ENCODE peak calls at places on chromosomes 3 and 15, in five cellular contexts. One of them, this sample, is unnamed. For H3K4me1, the result is how much of the 10 kb centered on the place peaks cover.

GRCh38 chr3:60153221-60153999 is 1097.8 kb downstream of the FHIT start:
- DNase-seq in upper lobe of right lung: no peak
- DNase-seq in hepatocyte: no peak
- DNase-seq in esophagus squamous epithelium: no peak
- DNase-seq in OCI-LY7: no peak
- DNase-seq in this sample: no peak

GRCh38 chr3:69384379-69384778 is 1.5 kb downstream of the FRMD4B start:
- DNase-seq in upper lobe of right lung: no peak
- DNase-seq in hepatocyte: no peak
- DNase-seq in esophagus squamous epithelium: no peak
- DNase-seq in OCI-LY7: no peak
- DNase-seq in this sample: no peak

GRCh38 chr3:133937756-133938601 is 42.3 kb upstream of the RAB6B start:
- DNase-seq in upper lobe of right lung: no peak
- DNase-seq in hepatocyte: no peak
- DNase-seq in esophagus squamous epithelium: no peak
- DNase-seq in OCI-LY7: no peak
- DNase-seq in this sample: no peak

GRCh38 chr15:80140909-80141308 is 11.9 kb upstream of the FAH start:
- DNase-seq in upper lobe of right lung: no peak
- DNase-seq in hepatocyte: no peak
- DNase-seq in esophagus squamous epithelium: no peak
- DNase-seq in OCI-LY7: no peak
- DNase-seq in this sample: no peak

GRCh38 chr3:49017646-49017977 is 768 bp downstream of the DALRD3 start:
- DNase-seq in upper lobe of right lung: no peak
- DNase-seq in hepatocyte: no peak
- DNase-seq in esophagus squamous epithelium: no peak
- DNase-seq in OCI-LY7: no peak
- DNase-seq in this sample: no peak

GRCh38 chr3:150945226-150945625 is 27.3 kb downstream of the CLRN1 start:
- DNase-seq in upper lobe of right lung: no peak
- DNase-seq in hepatocyte: no peak
- DNase-seq in esophagus squamous epithelium: no peak
- DNase-seq in OCI-LY7: no peak
- DNase-seq in this sample: no peak

GRCh38 chr3:104873331-104873730 is 493.4 kb upstream of the ALCAM start:
- DNase-seq in upper lobe of right lung: no peak
- DNase-seq in hepatocyte: no peak
- DNase-seq in esophagus squamous epithelium: no peak
- DNase-seq in OCI-LY7: no peak
- DNase-seq in this sample: no peak

GRCh38 chr3:94440767-94441493 is 378.1 kb downstream of the NSUN3 start:
- DNase-seq in upper lobe of right lung: no peak
- DNase-seq in hepatocyte: peak
- DNase-seq in esophagus squamous epithelium: no peak
- DNase-seq in OCI-LY7: no peak
- DNase-seq in this sample: no peak

GRCh38 chr3:17140670-17141505 is 256.1 kb downstream of the PLCL2 start:
- DNase-seq in upper lobe of right lung: no peak
- DNase-seq in hepatocyte: no peak
- DNase-seq in esophagus squamous epithelium: no peak
- DNase-seq in OCI-LY7: peak
- DNase-seq in this sample: no peak

GRCh38 chr3:76646921-76647562 is 392.9 kb upstream of the ROBO2 start:
- DNase-seq in upper lobe of right lung: no peak
- DNase-seq in hepatocyte: no peak
- DNase-seq in esophagus squamous epithelium: no peak
- DNase-seq in OCI-LY7: no peak
- DNase-seq in this sample: no peak

GRCh38 chr3:124202754-124203153 is 210.8 kb upstream of the ROPN1 start:
- DNase-seq in upper lobe of right lung: no peak
- DNase-seq in hepatocyte: peak
- DNase-seq in esophagus squamous epithelium: no peak
- DNase-seq in OCI-LY7: no peak
- DNase-seq in this sample: peak

GRCh38 chr3:59131016-59131771 is 81.4 kb upstream of the CFAP20DC start:
- DNase-seq in upper lobe of right lung: no peak
- DNase-seq in hepatocyte: no peak
- DNase-seq in esophagus squamous epithelium: no peak
- DNase-seq in OCI-LY7: no peak
- DNase-seq in this sample: no peak

GRCh38 chr15:72532991-72533601 is 59.0 kb downstream of the ARIH1 start:
- DNase-seq in upper lobe of right lung: no peak
- DNase-seq in hepatocyte: no peak
- DNase-seq in esophagus squamous epithelium: no peak
- DNase-seq in OCI-LY7: peak
- DNase-seq in this sample: peak

GRCh38 chr3:170585008-170585936 is 603 bp downstream of the SLC7A14 start:
- DNase-seq in upper lobe of right lung: no peak
- DNase-seq in hepatocyte: no peak
- DNase-seq in esophagus squamous epithelium: no peak
- DNase-seq in OCI-LY7: no peak
- DNase-seq in this sample: no peak

GRCh38 chr15:88863412-88863811 is 31.9 kb downstream of the HAPLN3 start:
- DNase-seq in upper lobe of right lung: no peak
- DNase-seq in hepatocyte: no peak
- DNase-seq in esophagus squamous epithelium: no peak
- DNase-seq in OCI-LY7: no peak
- DNase-seq in this sample: no peak

GRCh38 chr15:78390823-78391222 is 47.2 kb upstream of the IREB2 start:
- DNase-seq in upper lobe of right lung: no peak
- DNase-seq in hepatocyte: no peak
- DNase-seq in esophagus squamous epithelium: no peak
- DNase-seq in OCI-LY7: no peak
- DNase-seq in this sample: no peak

GRCh38 chr15:47184003-47184404 is 533.3 kb upstream of the SEMA6D start:
- DNase-seq in upper lobe of right lung: peak
- DNase-seq in hepatocyte: peak
- DNase-seq in esophagus squamous epithelium: no peak
- DNase-seq in OCI-LY7: no peak
- DNase-seq in this sample: peak

GRCh38 chr3:71264840-71265239 is 318.7 kb downstream of the FOXP1 start:
- DNase-seq in upper lobe of right lung: no peak
- DNase-seq in hepatocyte: no peak
- DNase-seq in esophagus squamous epithelium: no peak
- DNase-seq in OCI-LY7: no peak
- DNase-seq in this sample: no peak

GRCh38 chr3:14357463-14357862 is 44.9 kb upstream of the SLC6A6 start:
- DNase-seq in upper lobe of right lung: no peak
- DNase-seq in hepatocyte: no peak
- DNase-seq in esophagus squamous epithelium: no peak
- DNase-seq in OCI-LY7: no peak
- DNase-seq in this sample: no peak

GRCh38 chr3:37989821-37990480 is 635 bp upstream of the VILL start:
- DNase-seq in upper lobe of right lung: peak
- DNase-seq in hepatocyte: peak
- DNase-seq in esophagus squamous epithelium: no peak
- DNase-seq in OCI-LY7: no peak
- DNase-seq in this sample: peak
- H3K4me1 ChIP-seq in upper lobe of right lung: under half
- H3K4me1 ChIP-seq in hepatocyte: half or more
- H3K4me1 ChIP-seq in esophagus squamous epithelium: under half
- H3K4me1 ChIP-seq in OCI-LY7: under half
- H3K4me1 ChIP-seq in this sample: under half

DNA sequence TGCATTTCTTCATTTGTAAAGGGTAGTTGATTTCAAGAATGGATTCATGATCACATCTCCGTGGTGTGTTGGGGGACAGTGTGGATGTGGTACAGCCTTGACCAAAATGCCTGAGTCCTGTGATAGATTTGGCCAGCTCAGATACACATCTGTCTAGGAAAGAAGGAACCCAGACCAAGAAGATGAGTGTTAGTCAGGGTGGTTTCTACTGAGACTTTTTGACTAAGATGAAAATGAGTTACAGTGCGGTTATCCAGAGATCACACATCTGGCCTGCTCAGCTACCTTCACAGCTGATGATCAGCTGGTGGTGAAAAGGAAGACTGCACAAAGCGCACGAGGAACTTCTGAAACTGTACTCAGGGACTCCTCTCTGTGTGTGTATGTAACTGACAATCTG is 68.0 kb downstream of the FNDC3B start:
- DNase-seq in upper lobe of right lung: no peak
- DNase-seq in hepatocyte: no peak
- DNase-seq in esophagus squamous epithelium: no peak
- DNase-seq in OCI-LY7: peak
- DNase-seq in this sample: no peak
- TF ChIP-seq CTCF in upper lobe of right lung: no peak
- TF ChIP-seq CTCF in hepatocyte: no peak
- TF ChIP-seq CTCF in esophagus squamous epithelium: no peak
- TF ChIP-seq CTCF in OCI-LY7: no peak
- TF ChIP-seq CTCF in this sample: no peak

GRCh38 chr3:33115024-33115768 is 1.4 kb downstream of the CRTAP start:
- DNase-seq in upper lobe of right lung: peak
- DNase-seq in hepatocyte: peak
- DNase-seq in esophagus squamous epithelium: no peak
- DNase-seq in OCI-LY7: peak
- DNase-seq in this sample: peak
- H3K4me3 ChIP-seq in upper lobe of right lung: peak
- H3K4me3 ChIP-seq in hepatocyte: peak
- H3K4me3 ChIP-seq in esophagus squamous epithelium: peak
- H3K4me3 ChIP-seq in OCI-LY7: peak
- H3K4me3 ChIP-seq in this sample: no peak

DNA sequence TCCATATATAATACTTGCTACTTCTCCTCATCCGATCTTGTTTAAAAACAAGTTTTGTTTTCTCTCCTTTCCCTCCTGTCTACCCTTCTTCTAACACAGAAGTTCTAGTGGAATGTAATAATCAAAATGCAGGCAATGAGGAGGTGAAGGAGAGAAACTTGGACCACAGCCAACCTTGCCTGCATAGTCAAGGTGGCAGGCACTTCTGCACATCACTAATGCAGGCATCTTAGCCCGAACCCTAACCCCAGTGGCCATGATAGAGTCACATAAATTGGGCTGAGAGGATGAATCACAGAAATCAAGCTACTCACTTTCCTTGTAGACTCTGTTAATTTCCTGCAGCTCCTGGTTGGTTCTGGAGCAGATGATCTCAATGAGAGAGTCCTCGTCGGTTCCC is 41.0 kb downstream of the ANXA2 start:
- DNase-seq in upper lobe of right lung: no peak
- DNase-seq in hepatocyte: no peak
- DNase-seq in esophagus squamous epithelium: no peak
- DNase-seq in OCI-LY7: no peak
- DNase-seq in this sample: no peak
- H3K4me1 ChIP-seq in upper lobe of right lung: under half
- H3K4me1 ChIP-seq in hepatocyte: under half
- H3K4me1 ChIP-seq in esophagus squamous epithelium: under half
- H3K4me1 ChIP-seq in OCI-LY7: under half
- H3K4me1 ChIP-seq in this sample: under half

DNA sequence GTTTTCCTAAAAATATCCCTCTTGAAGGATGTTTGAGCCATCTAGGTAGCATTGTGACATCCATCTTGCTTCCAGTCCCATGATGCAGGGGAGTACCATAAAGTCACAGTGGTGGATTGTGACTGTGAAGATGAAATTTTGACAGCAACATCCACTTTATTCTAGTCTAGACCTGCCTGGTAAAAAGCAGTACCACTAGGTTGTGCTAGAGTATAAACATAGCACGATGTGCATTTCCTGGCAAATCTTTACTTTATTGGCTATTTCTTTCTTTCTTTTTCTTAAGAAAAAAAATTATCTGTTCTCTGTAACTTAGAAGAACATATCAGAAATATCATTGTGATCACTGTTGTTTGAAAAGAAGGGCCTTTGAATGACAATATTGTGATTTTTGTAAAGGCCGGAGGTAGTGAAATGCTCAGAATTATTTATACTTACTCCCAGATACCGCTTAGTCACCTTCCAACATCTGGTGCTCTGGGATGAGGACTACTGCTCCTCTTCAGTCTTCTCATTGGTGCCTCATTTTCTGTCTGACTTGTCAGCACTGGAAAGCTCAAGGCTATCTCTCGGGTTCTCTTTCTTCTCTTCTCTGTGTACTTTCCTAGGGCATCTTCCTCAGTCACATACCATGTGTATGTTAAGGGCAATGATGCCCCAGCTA is 35.6 kb downstream of the AGBL1 start:
- DNase-seq in upper lobe of right lung: no peak
- DNase-seq in hepatocyte: peak
- DNase-seq in esophagus squamous epithelium: no peak
- DNase-seq in OCI-LY7: no peak
- DNase-seq in this sample: no peak
- TF ChIP-seq CTCF in upper lobe of right lung: peak
- TF ChIP-seq CTCF in hepatocyte: peak
- TF ChIP-seq CTCF in esophagus squamous epithelium: no peak
- TF ChIP-seq CTCF in OCI-LY7: peak
- TF ChIP-seq CTCF in this sample: no peak

GRCh38 chr3:78995087-78995486 is 772.7 kb downstream of the ROBO1 start:
- DNase-seq in upper lobe of right lung: no peak
- DNase-seq in hepatocyte: no peak
- DNase-seq in esophagus squamous epithelium: no peak
- DNase-seq in OCI-LY7: no peak
- DNase-seq in this sample: no peak
- H3K4me3 ChIP-seq in upper lobe of right lung: no peak
- H3K4me3 ChIP-seq in hepatocyte: no peak
- H3K4me3 ChIP-seq in esophagus squamous epithelium: no peak
- H3K4me3 ChIP-seq in OCI-LY7: no peak
- H3K4me3 ChIP-seq in this sample: no peak

GRCh38 chr3:30657914-30658313 is 51.5 kb downstream of the TGFBR2 start:
- DNase-seq in upper lobe of right lung: no peak
- DNase-seq in hepatocyte: no peak
- DNase-seq in esophagus squamous epithelium: no peak
- DNase-seq in OCI-LY7: no peak
- DNase-seq in this sample: no peak
- H3K4me1 ChIP-seq in upper lobe of right lung: half or more
- H3K4me1 ChIP-seq in hepatocyte: under half
- H3K4me1 ChIP-seq in esophagus squamous epithelium: half or more
- H3K4me1 ChIP-seq in OCI-LY7: half or more
- H3K4me1 ChIP-seq in this sample: under half

GRCh38 chr15:51735211-51735610 is 2.2 kb downstream of the LYSMD2 start:
- DNase-seq in upper lobe of right lung: no peak
- DNase-seq in hepatocyte: no peak
- DNase-seq in esophagus squamous epithelium: no peak
- DNase-seq in OCI-LY7: peak
- DNase-seq in this sample: no peak
- TF ChIP-seq CTCF in upper lobe of right lung: no peak
- TF ChIP-seq CTCF in hepatocyte: no peak
- TF ChIP-seq CTCF in esophagus squamous epithelium: no peak
- TF ChIP-seq CTCF in OCI-LY7: peak
- TF ChIP-seq CTCF in this sample: no peak